ENCODE peak calls at places on chromosomes 7 and 10, in six cellular contexts. I is esophagus muscularis mucosa, O is GM12891, G is HL-60, F is HCT116, D is transverse colon. Z is an unnamed sample.

GRCh38 chr7:98223351-98223897 is 12.2 kb downstream of the BHLHA15 start:
- DNase-seq in D (no peak), F (no peak), O (no peak), G (no peak), I (no peak), Z (no peak)

GRCh38 chr7:369981-370621 is 80.1 kb downstream of the FOXL3 start:
- DNase-seq in I (no peak), O (no peak), D (peak; percentile 16), G (no peak), F (no peak), Z (no peak)

GRCh38 chr7:82158327-82158726 is 285.2 kb downstream of the CACNA2D1 start:
- DNase-seq in G (no peak), F (no peak), O (no peak), I (no peak), D (no peak), Z (no peak)

GRCh38 chr10:105770813-105771212 is 1129.7 kb downstream of the SORCS3 start:
- DNase-seq in G (no peak), O (no peak), I (no peak), D (no peak), F (no peak), Z (no peak)

GRCh38 chr10:91190876-91191580 is 29.4 kb upstream of the PCGF5 start:
- DNase-seq in D (no peak), I (no peak), O (no peak), F (no peak), G (no peak), Z (no peak)

GRCh38 chr10:70115948-70116682 is 16.5 kb downstream of the AIFM2 start:
- DNase-seq in I (no peak), O (peak; percentile 64), F (peak; percentile 21), D (peak; percentile 70), G (no peak), Z (no peak)

GRCh38 chr10:126504051-126504760 is 115.9 kb upstream of the ADAM12 start:
- DNase-seq in O (peak; percentile 44), G (no peak), I (peak; percentile 83), F (peak; percentile 68), D (peak; percentile 12), Z (peak; percentile 1)

GRCh38 chr10:132900211-132900756 is 42.1 kb downstream of the CFAP46 start:
- DNase-seq in G (no peak), F (no peak), I (no peak), D (no peak), O (no peak), Z (no peak)

GRCh38 chr10:69572159-69573055 is 815 bp downstream of the NEUROG3 start:
- DNase-seq in D (no peak), I (no peak), F (no peak), G (no peak), O (no peak), Z (no peak)

GRCh38 chr7:68147621-68148238 is 1151.1 kb downstream of the TYW1 start:
- DNase-seq in I (peak; percentile 72), O (no peak), D (no peak), F (no peak), G (no peak), Z (no peak)

GRCh38 chr7:21939136-21939857 is 6.4 kb downstream of the CDCA7L start:
- DNase-seq in O (no peak), I (no peak), D (no peak), G (no peak), F (no peak), Z (no peak)

GRCh38 chr7:93165447-93165846 is 17.3 kb upstream of the SAMD9L start:
- DNase-seq in G (no peak), O (peak; percentile 10), I (no peak), F (no peak), D (no peak), Z (no peak)

GRCh38 chr10:25869067-25869591 is 64.9 kb upstream of the MYO3A start:
- DNase-seq in F (no peak), O (no peak), I (no peak), G (no peak), D (no peak), Z (no peak)

GRCh38 chr10:43809211-43809930 is 160.7 kb upstream of the ZNF32 start:
- DNase-seq in O (no peak), F (no peak), D (no peak), G (no peak), I (peak; percentile 60), Z (no peak)

GRCh38 chr10:91201213-91201996 is 19.1 kb upstream of the PCGF5 start:
- DNase-seq in O (no peak), F (no peak), D (no peak), I (no peak), G (no peak), Z (no peak)

GRCh38 chr10:118595598-118596425 is at the start of gene PRLHR:
- DNase-seq in I (no peak), F (no peak), O (no peak), G (no peak), D (no peak), Z (no peak)
- TF ChIP-seq POLR2AphosphoS5 in I (no peak), F (no peak), O (no peak), G (no peak), D (no peak), Z (no peak)

GRCh38 chr10:104208730-104209129 is 23.4 kb downstream of the CFAP43 start:
- DNase-seq in G (no peak), F (no peak), D (no peak), I (no peak), O (no peak), Z (no peak)
- TF ChIP-seq POLR2AphosphoS5 in G (no peak), F (no peak), D (no peak), I (no peak), O (no peak), Z (no peak)

GRCh38 chr7:131843862-131844261 is 287.4 kb upstream of the PODXL start:
- DNase-seq in I (no peak), F (no peak), G (no peak), O (no peak), D (peak; percentile 19), Z (no peak)
- TF ChIP-seq POLR2AphosphoS5 in I (peak; percentile 20), F (no peak), G (no peak), O (no peak), D (peak; percentile 62), Z (no peak)

GRCh38 chr10:29634105-29634504 is 666 bp downstream of the SVIL start:
- DNase-seq in O (no peak), D (no peak), I (no peak), F (no peak), G (no peak), Z (no peak)

GRCh38 chr10:29631049-29631339 is 3.8 kb downstream of the SVIL start:
- DNase-seq in O (no peak), D (no peak), I (peak; percentile 64), G (no peak), F (no peak), Z (no peak)

GRCh38 chr10:29628912-29629526 is 5.8 kb downstream of the SVIL start:
- DNase-seq in G (no peak), F (no peak), O (no peak), D (no peak), I (peak; percentile 80), Z (no peak)

GRCh38 chr10:29627201-29628105 is 7.3 kb downstream of the SVIL start:
- DNase-seq in I (no peak), G (no peak), F (no peak), O (no peak), D (no peak), Z (no peak)

DNA sequence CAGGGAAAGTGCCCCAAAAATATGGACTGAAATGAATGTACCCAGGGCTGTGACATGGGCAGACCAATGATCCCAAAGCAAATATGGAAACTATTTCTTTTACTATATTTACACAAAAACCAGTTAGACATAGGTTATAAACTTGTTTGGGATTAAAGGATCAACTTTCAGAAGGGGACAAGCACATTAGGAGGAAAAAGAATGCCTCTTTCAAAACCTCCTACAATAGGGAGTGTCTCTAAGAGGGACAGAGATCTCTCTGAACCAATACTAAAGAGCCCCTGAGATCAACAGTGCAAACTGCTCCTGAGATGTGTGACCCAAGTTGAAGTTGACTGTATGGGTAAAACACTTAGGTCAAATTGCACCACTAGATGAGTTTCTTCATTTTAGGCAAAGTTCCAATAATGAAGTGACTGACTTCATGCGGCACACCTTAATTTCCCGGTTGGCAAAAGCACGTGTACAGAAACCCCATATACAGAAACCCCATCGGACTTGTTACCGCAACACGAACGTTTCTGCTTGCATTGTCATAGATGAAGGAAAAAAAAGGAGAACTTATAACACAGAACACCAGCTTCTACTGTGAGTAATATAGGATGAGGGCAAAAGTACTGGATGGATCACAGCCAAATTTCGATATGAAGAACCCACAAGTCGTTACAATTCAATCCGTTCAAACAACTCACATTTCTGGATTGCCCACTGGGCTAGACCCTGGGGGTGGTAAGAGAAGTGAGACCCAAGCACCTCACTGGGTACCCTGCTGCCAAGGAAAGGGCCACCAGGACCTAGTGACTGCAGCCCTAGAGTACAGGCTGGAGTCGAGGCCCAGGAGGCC is 4.3 kb downstream of the SVIL start:
- DNase-seq in F (no peak), I (peak; percentile 50), D (no peak), G (peak; percentile 41), O (no peak), Z (no peak)
- TF ChIP-seq POLR2AphosphoS5 in F (no peak), I (peak; percentile 53), D (no peak), G (no peak), O (no peak), Z (no peak)

GRCh38 chr10:112952282-112952991 is 2.4 kb downstream of the TCF7L2 start:
- DNase-seq in D (peak; percentile 25), F (no peak), G (no peak), O (no peak), I (no peak), Z (no peak)
- TF ChIP-seq POLR2AphosphoS5 in D (no peak), F (no peak), G (no peak), O (no peak), I (no peak), Z (no peak)

DNA sequence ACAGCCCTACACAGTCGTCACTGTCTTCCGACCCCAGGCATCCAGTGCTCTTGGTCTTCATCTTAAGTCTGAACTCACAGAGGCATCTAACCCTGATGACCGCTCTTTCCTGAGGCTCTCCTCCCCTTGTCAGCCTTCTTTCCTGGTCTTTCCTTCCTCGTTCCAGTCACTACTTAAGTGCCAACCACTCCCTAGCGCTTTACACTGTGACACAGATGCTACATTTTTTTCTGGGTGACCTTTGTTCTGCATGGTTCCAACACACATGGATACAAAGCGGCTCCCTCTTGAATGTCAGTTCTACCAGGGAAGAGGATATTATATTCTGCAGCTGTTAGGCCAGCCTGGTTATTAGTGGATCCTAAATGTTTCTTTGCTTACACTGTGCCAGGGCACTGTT is 12.7 kb downstream of the YWHAG start:
- DNase-seq in F (no peak), D (peak; percentile 59), I (no peak), G (no peak), O (no peak), Z (no peak)
- TF ChIP-seq POLR2AphosphoS5 in F (no peak), D (no peak), I (no peak), G (no peak), O (no peak), Z (no peak)

DNA sequence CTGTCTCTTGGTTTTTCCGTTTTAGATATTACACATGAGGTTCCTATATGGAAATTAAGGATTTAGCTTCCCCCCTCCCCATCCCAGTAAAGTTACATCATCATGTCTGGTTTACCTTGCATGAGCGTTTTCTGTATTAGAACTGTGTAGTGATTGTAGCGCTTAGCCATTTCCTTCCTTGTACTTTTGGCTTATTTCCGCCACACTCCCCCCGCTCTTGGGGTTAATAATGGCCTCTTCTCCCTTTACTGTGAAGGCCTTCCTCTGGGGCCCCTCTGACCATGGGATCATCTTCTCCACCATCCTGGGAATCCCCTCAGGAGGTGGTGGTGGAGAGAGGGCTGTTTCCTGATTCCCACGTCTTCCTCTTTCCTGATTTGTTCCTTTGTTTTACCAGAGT is 27.2 kb upstream of the AP5Z1 start:
- DNase-seq in I (no peak), O (no peak), F (no peak), D (no peak), G (no peak), Z (no peak)
- TF ChIP-seq POLR2AphosphoS5 in I (no peak), O (no peak), F (no peak), D (no peak), G (no peak), Z (no peak)

GRCh38 chr10:95605163-95605562 is 44.0 kb upstream of the SORBS1 start:
- DNase-seq in O (no peak), F (no peak), D (peak; percentile 21), G (no peak), I (no peak), Z (no peak)
- TF ChIP-seq POLR2AphosphoS5 in O (no peak), F (no peak), D (peak; percentile 44), G (no peak), I (peak; percentile 85), Z (no peak)

Z was measured in SK-N-MC.